ENCODE peak calls at places on chromosome 5, in nine cellular contexts. Q, M, B, S, Z, W, X, D and I are unnamed samples.

GRCh38 chr5:6583049-6583880 is 49.6 kb downstream of the NSUN2 start:
- DNase-seq in D (peak), X (no peak), M (peak), Q (peak), B (no peak), S (no peak), Z (peak), W (peak), I (no peak)

GRCh38 chr5:31113101-31113500 is 80.4 kb upstream of the CDH6 start:
- DNase-seq in Z (no peak), B (no peak), X (no peak), Q (peak), S (no peak), D (no peak), M (peak), W (peak), I (no peak)

GRCh38 chr5:110908848-110909247 is 162.7 kb upstream of the TSLP start:
- DNase-seq in X (no peak), B (no peak), D (no peak), W (no peak), S (no peak), M (no peak), Z (no peak), Q (no peak), I (no peak)

GRCh38 chr5:127754259-127754658 is 51.1 kb downstream of the CCDC192 start:
- DNase-seq in S (no peak), Z (no peak), D (no peak), W (no peak), M (peak), Q (peak), B (no peak), X (no peak), I (no peak)

GRCh38 chr5:71873202-71873601 is 154.1 kb downstream of the CARTPT start:
- DNase-seq in S (no peak), D (no peak), Q (no peak), B (no peak), W (no peak), M (no peak), Z (no peak), X (no peak), I (no peak)

GRCh38 chr5:53170748-53171349 is 61.3 kb upstream of the MOCS2 start:
- DNase-seq in B (no peak), M (peak), Z (peak), D (peak), X (no peak), W (peak), S (no peak), Q (peak), I (peak)

GRCh38 chr5:119417891-119418781 is 34.2 kb upstream of the HSD17B4 start:
- DNase-seq in D (no peak), W (peak), X (no peak), Z (no peak), S (no peak), Q (peak), M (peak), B (no peak), I (no peak)

GRCh38 chr5:11483630-11484029 is 420.6 kb downstream of the CTNND2 start:
- DNase-seq in B (no peak), Q (no peak), Z (no peak), M (no peak), S (no peak), D (no peak), W (no peak), X (no peak), I (no peak)

GRCh38 chr5:61783481-61783880 is 451.4 kb downstream of the ZSWIM6 start:
- DNase-seq in X (no peak), W (no peak), S (no peak), M (no peak), D (no peak), B (no peak), Z (no peak), Q (no peak), I (no peak)

GRCh38 chr5:73522989-73523388 is 24.7 kb downstream of the BTF3 start:
- DNase-seq in B (no peak), Q (no peak), X (no peak), D (no peak), S (no peak), Z (no peak), W (no peak), M (no peak), I (no peak)

GRCh38 chr5:74337252-74338100 is 303.1 kb downstream of the ENC1 start:
- DNase-seq in W (no peak), Z (no peak), D (no peak), Q (no peak), B (no peak), S (no peak), X (no peak), M (no peak), I (no peak)

GRCh38 chr5:141094481-141095262 is at the start of gene PCDHB2:
- DNase-seq in S (no peak), Q (peak), Z (no peak), X (no peak), D (peak), M (no peak), W (peak), B (no peak), I (peak)

GRCh38 chr5:42131081-42131480 is 206.0 kb downstream of the FBXO4 start:
- DNase-seq in W (no peak), D (no peak), B (no peak), Q (no peak), Z (no peak), S (no peak), X (no peak), M (no peak), I (no peak)

GRCh38 chr5:130109152-130109551 is 204.9 kb downstream of the CHSY3 start:
- DNase-seq in B (no peak), S (no peak), Z (no peak), W (peak), M (peak), X (no peak), Q (peak), D (no peak), I (peak)

GRCh38 chr5:137310051-137310730 is 188.9 kb downstream of the SPOCK1 start:
- DNase-seq in X (no peak), Q (peak), B (no peak), D (no peak), M (peak), W (peak), Z (no peak), S (no peak), I (no peak)

GRCh38 chr5:133482033-133482432 is 130.3 kb downstream of the FSTL4 start:
- DNase-seq in S (no peak), D (no peak), M (no peak), Z (no peak), B (no peak), W (no peak), Q (no peak), X (no peak), I (no peak)

GRCh38 chr5:88885043-88885442 is 2.1 kb upstream of the MEF2C start:
- DNase-seq in Q (no peak), B (no peak), M (no peak), W (no peak), S (no peak), Z (no peak), D (no peak), X (no peak), I (no peak)

GRCh38 chr5:173875189-173875588 is 13.0 kb upstream of the CPEB4 start:
- DNase-seq in Q (no peak), Z (no peak), M (no peak), B (no peak), D (no peak), S (no peak), W (no peak), X (no peak), I (no peak)

GRCh38 chr5:133612021-133612860 is at the start of gene FSTL4:
- DNase-seq in S (no peak), M (no peak), Z (peak), B (no peak), X (no peak), D (peak), W (peak), Q (no peak), I (peak)

GRCh38 chr5:120152472-120152871 is 311.6 kb upstream of the PRR16 start:
- DNase-seq in B (no peak), D (no peak), Q (peak), X (no peak), Z (no peak), M (peak), W (peak), S (no peak), I (no peak)

GRCh38 chr5:78972654-78973428 is 12.3 kb downstream of the ARSB start:
- DNase-seq in Q (peak), M (peak), W (peak), D (no peak), S (no peak), X (no peak), Z (no peak), B (no peak), I (no peak)

GRCh38 chr5:131109540-131110255 is 55.4 kb downstream of the HINT1 start:
- DNase-seq in Q (peak), D (peak), Z (peak), W (peak), X (peak), B (no peak), M (peak), S (no peak), I (peak)

GRCh38 chr5:19866088-19866446 is 121.9 kb downstream of the CDH18 start:
- DNase-seq in W (no peak), B (no peak), Z (no peak), X (no peak), S (no peak), M (no peak), D (no peak), Q (no peak), I (no peak)

GRCh38 chr5:57735754-57736153 is 253.1 kb upstream of the ACTBL2 start:
- DNase-seq in Z (no peak), B (no peak), W (peak), S (no peak), D (no peak), X (no peak), Q (peak), M (peak), I (no peak)

GRCh38 chr5:146105477-146105876 is at the start of gene PLAC8L1:
- DNase-seq in Z (no peak), Q (no peak), M (no peak), D (no peak), B (no peak), S (no peak), X (no peak), W (no peak), I (no peak)